ENCODE peak calls at places on chromosomes 12 and 14, in nine cellular contexts. N is mucosa of descending colon, T is retinal pigment epithelial cell, L is tibial artery, H is uterus, Z is IMR-90, R is Peyer's patch, K is GM06990, O is A549. A is an unnamed sample.

GRCh38 chr12:101963703-101964102 is 86.3 kb downstream of the DRAM1 start:
- DNase-seq in Z (no peak), O (no peak), N (no peak), K (no peak), T (no peak), L (no peak), R (no peak), H (no peak), A (no peak)

GRCh38 chr12:118377005-118377890 is 893 bp downstream of the SUDS3 start:
- DNase-seq in N (no peak), O (no peak), L (no peak), R (peak; percentile 19), H (no peak), K (no peak), T (no peak), Z (no peak), A (no peak)

GRCh38 chr14:30874999-30875787 is 834 bp downstream of the COCH start:
- DNase-seq in H (no peak), Z (no peak), L (no peak), O (no peak), T (no peak), R (no peak), N (peak; percentile 28), K (peak; percentile 65), A (no peak)

GRCh38 chr12:114396153-114396868 is 9.6 kb downstream of the TBX5 start:
- DNase-seq in L (no peak), Z (peak; percentile 59), T (no peak), K (no peak), N (no peak), H (no peak), R (no peak), O (no peak), A (no peak)

GRCh38 chr12:116106870-116107269 is 170.6 kb downstream of the MED13L start:
- DNase-seq in Z (no peak), L (no peak), H (no peak), N (no peak), K (no peak), T (no peak), R (no peak), O (no peak), A (no peak)

GRCh38 chr12:27104546-27104945 is 22.2 kb upstream of the C12orf71 start:
- DNase-seq in L (no peak), K (no peak), O (no peak), H (no peak), Z (peak; percentile 59), T (no peak), N (no peak), R (no peak), A (no peak)

GRCh38 chr14:92959189-92959531 is 36.2 kb downstream of the CHGA start:
- DNase-seq in N (no peak), K (no peak), T (no peak), R (no peak), L (no peak), H (no peak), Z (no peak), O (no peak), A (no peak)

GRCh38 chr12:82299617-82300016 is 58.6 kb downstream of the CCDC59 start:
- DNase-seq in L (no peak), Z (no peak), T (peak; percentile 88), H (no peak), N (no peak), K (no peak), O (no peak), R (no peak), A (no peak)

GRCh38 chr12:104137175-104137901 is 672 bp downstream of the NFYB start:
- DNase-seq in R (peak; percentile 28), O (peak; percentile 41), N (peak; percentile 69), Z (peak; percentile 62), T (peak; percentile 32), K (peak; percentile 62), L (peak; percentile 29), H (peak; percentile 35), A (peak; percentile 67)

GRCh38 chr12:42119085-42119633 is 25.5 kb downstream of the GXYLT1 start:
- DNase-seq in O (no peak), T (no peak), Z (peak; percentile 97), H (no peak), N (no peak), R (no peak), K (no peak), L (no peak), A (no peak)

GRCh38 chr14:103568952-103569351 is 6.2 kb downstream of the COA8 start:
- DNase-seq in R (no peak), N (no peak), K (no peak), Z (no peak), L (no peak), T (no peak), H (no peak), O (no peak), A (no peak)

GRCh38 chr12:75315518-75315917 is 14.6 kb downstream of the CAPS2 start:
- DNase-seq in R (no peak), Z (peak; percentile 64), N (no peak), T (peak; percentile 62), H (no peak), L (no peak), O (no peak), K (no peak), A (no peak)

GRCh38 chr12:30278401-30278800 is 417.3 kb downstream of the IPO8 start:
- DNase-seq in T (no peak), R (no peak), L (no peak), N (no peak), H (no peak), O (no peak), Z (no peak), K (no peak), A (no peak)
- TF ChIP-seq CTCF in T (no peak), R (no peak), L (no peak), N (no peak), H (no peak), O (no peak), Z (no peak), K (no peak), A (no peak)

DNA sequence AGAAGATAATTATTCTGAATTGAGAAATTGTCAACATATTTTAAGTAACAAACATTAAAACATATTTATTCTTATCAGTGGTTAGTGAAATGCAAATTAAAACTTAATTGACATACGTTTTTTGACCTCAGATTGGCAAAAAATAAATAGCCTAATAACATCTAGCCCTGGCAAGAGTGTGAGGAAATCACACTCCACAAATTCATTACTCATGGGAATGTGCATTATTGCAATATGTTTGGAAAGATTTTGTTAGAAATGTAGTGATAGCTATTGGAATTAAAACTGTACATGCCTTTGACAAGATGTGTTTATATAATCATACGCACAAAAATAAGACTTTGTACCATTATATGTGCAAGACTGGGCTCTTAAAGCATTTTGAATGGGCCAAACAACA is 168.6 kb downstream of the KITLG start:
- DNase-seq in K (no peak), Z (no peak), L (no peak), N (no peak), R (no peak), H (no peak), T (no peak), O (no peak), A (no peak)
- H3K4me3 ChIP-seq in K (no peak overlapping the region), Z (no peak overlapping the region), L (no peak overlapping the region), N (no peak overlapping the region), R (no peak overlapping the region), H (no peak overlapping the region), T (no peak overlapping the region), O (no peak overlapping the region), A (no peak overlapping the region)

GRCh38 chr12:79168687-79169086 is 304.1 kb downstream of the SYT1 start:
- DNase-seq in Z (no peak), O (no peak), K (no peak), T (no peak), H (no peak), L (no peak), R (no peak), N (no peak), A (no peak)

DNA sequence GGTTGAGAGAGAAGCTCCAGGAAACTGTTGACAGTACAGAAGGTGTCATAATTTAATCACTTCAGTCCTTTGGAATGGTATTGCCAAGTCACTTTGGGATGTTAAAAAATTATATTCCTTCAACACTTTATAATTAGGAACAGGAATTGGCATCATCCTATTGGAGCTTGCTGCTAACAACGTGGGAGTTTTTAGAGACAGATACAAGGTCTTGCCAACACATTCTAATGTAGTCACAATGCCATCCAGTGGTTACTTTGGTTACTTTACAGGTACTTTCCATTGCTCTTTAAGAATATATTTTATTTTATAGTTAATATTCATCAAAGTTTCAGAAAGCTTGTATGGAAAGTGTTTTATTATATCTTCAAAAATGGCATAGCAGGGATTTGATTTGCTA is 310.1 kb downstream of the SYT1 start:
- DNase-seq in T (peak; percentile 34), N (no peak), H (no peak), O (peak; percentile 6), R (no peak), K (no peak), L (no peak), Z (peak; percentile 77), A (no peak)
- TF ChIP-seq CTCF in T (peak; percentile 40), N (no peak), H (no peak), O (peak; percentile 54), R (peak; percentile 42), K (peak; percentile 27), L (no peak), Z (peak; percentile 61), A (no peak)

DNA sequence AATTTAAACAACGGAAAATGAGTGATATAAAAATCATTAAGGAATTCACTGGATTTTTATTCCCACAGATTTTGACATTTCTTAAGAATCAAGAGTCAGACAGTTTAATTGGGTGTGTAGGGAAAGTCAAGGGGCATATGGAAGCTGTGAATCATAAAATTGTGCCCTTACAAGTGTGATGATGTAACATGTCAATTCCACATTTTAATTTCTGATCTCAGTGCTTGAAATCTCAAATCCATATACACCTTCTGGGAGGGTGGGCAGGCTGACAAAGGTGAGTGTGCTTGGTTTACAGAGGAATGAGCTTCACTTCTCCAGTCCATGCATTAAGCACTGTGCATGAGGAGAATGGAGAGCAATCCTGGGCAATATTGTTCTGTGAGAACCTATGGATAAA is 1.0 kb upstream of the KRT6A start:
- DNase-seq in K (no peak), N (no peak), T (no peak), R (no peak), H (no peak), O (no peak), L (no peak), Z (no peak), A (no peak)
- H3K4me3 ChIP-seq in K (no peak overlapping the region), N (no peak overlapping the region), T (no peak overlapping the region), R (no peak overlapping the region), H (no peak overlapping the region), O (no peak overlapping the region), L (no peak overlapping the region), Z (no peak overlapping the region), A (no peak overlapping the region)

A was measured in psoas muscle.